ENCODE peak calls at places on chromosome 10, in eight cellular contexts. M is neural crest cell, L is heart left ventricle, X is hepatocyte, B is RWPE1, R is AG10803, G is cardiac muscle cell, T is ovary. H is an unnamed sample.

GRCh38 chr10:129617768-129618167 is 150.7 kb downstream of the MGMT start:
- DNase-seq in M (no peak), L (no peak), X (no peak), B (no peak), R (no peak), G (no peak), T (no peak), H (no peak)

GRCh38 chr10:938954-939678 is 7.6 kb upstream of the LARP4B start:
- DNase-seq in M (no peak), L (no peak), X (no peak), B (no peak), R (no peak), G (no peak), T (no peak), H (no peak)

GRCh38 chr10:131180941-131181855 is 130.3 kb downstream of the TCERG1L start:
- DNase-seq in M (no peak), L (no peak), X (no peak), B (no peak), R (no peak), G (no peak), T (peak; percentile 1), H (peak; percentile 6)

GRCh38 chr10:30583778-30584415 is 45.7 kb downstream of the LYZL2 start:
- DNase-seq in M (no peak), L (peak; percentile 83), X (peak; percentile 63), B (peak; percentile 49), R (peak; percentile 60), G (peak; percentile 89), T (peak; percentile 54), H (no peak)

GRCh38 chr10:44913312-44914079 is 2.4 kb downstream of the TMEM72 start:
- DNase-seq in M (no peak), L (no peak), X (peak; percentile 37), B (no peak), R (no peak), G (peak; percentile 86), T (no peak), H (no peak)

GRCh38 chr10:62993121-62993520 is 140.0 kb upstream of the NRBF2 start:
- DNase-seq in M (no peak), L (no peak), X (no peak), B (no peak), R (peak; percentile 55), G (peak; percentile 29), T (no peak), H (no peak)

GRCh38 chr10:8312079-8312478 is 257.6 kb downstream of the GATA3 start:
- DNase-seq in M (no peak), L (no peak), X (no peak), B (no peak), R (no peak), G (no peak), T (no peak), H (no peak)

GRCh38 chr10:60148266-60148840 is 241.3 kb downstream of the ANK3 start:
- DNase-seq in M (no peak), L (no peak), X (peak; percentile 78), B (peak; percentile 60), R (peak; percentile 75), G (peak; percentile 87), T (no peak), H (no peak)

GRCh38 chr10:51700228-51700835 is 937 bp upstream of the CSTF2T start:
- DNase-seq in M (no peak), L (no peak), X (peak; percentile 55), B (peak; percentile 5), R (no peak), G (peak; percentile 45), T (peak; percentile 29), H (no peak)

GRCh38 chr10:14025283-14025682 is 305.4 kb downstream of the FRMD4A start:
- DNase-seq in M (no peak), L (no peak), X (no peak), B (no peak), R (no peak), G (no peak), T (no peak), H (no peak)

GRCh38 chr10:71868192-71868697 is 17.2 kb upstream of the PSAP start:
- DNase-seq in M (no peak), L (peak; percentile 56), X (peak; percentile 48), B (peak; percentile 73), R (peak; percentile 83), G (peak; percentile 83), T (no peak), H (no peak)

GRCh38 chr10:89861584-89862287 is 160.3 kb downstream of the KIF20B start:
- DNase-seq in M (no peak), L (no peak), X (peak; percentile 49), B (peak; percentile 74), R (peak; percentile 38), G (peak; percentile 67), T (no peak), H (no peak)

GRCh38 chr10:95496246-95496911 is 64.8 kb downstream of the SORBS1 start:
- DNase-seq in M (no peak), L (no peak), X (no peak), B (no peak), R (no peak), G (no peak), T (no peak), H (no peak)

GRCh38 chr10:115278294-115278693 is 185.1 kb downstream of the ATRNL1 start:
- DNase-seq in M (no peak), L (no peak), X (no peak), B (no peak), R (no peak), G (no peak), T (no peak), H (no peak)

GRCh38 chr10:122164815-122165491 is 106.1 kb upstream of the BTBD16 start:
- DNase-seq in M (no peak), L (no peak), X (peak; percentile 66), B (no peak), R (no peak), G (no peak), T (no peak), H (no peak)

GRCh38 chr10:6011558-6011957 is 34.2 kb upstream of the IL15RA start:
- DNase-seq in M (no peak), L (no peak), X (no peak), B (no peak), R (no peak), G (no peak), T (no peak), H (no peak)

GRCh38 chr10:110857265-110858158 is 14.2 kb upstream of the PDCD4 start:
- DNase-seq in M (no peak), L (no peak), X (peak; percentile 87), B (no peak), R (peak; percentile 47), G (peak; percentile 78), T (no peak), H (no peak)

GRCh38 chr10:96287392-96288105 is 16.2 kb upstream of the BLNK start:
- DNase-seq in M (no peak), L (no peak), X (peak; percentile 59), B (peak; percentile 21), R (peak; percentile 17), G (peak; percentile 7), T (no peak), H (no peak)

GRCh38 chr10:59903871-59904270 is 2.5 kb downstream of the CCDC6 start:
- DNase-seq in M (no peak), L (no peak), X (no peak), B (no peak), R (peak; percentile 60), G (peak; percentile 59), T (no peak), H (no peak)

GRCh38 chr10:78333362-78334143 is 299.9 kb downstream of the RPS24 start:
- DNase-seq in M (no peak), L (peak; percentile 1), X (no peak), B (no peak), R (no peak), G (no peak), T (no peak), H (no peak)

GRCh38 chr10:17237915-17238444 is 9.9 kb downstream of the VIM start:
- DNase-seq in M (no peak), L (no peak), X (no peak), B (no peak), R (peak; percentile 74), G (no peak), T (no peak), H (no peak)
- TF ChIP-seq CTCF in M (no peak), L (no peak), X (no peak), B (no peak), R (no peak), G (no peak), T (no peak), H (no peak)

GRCh38 chr10:61742812-61743211 is 80.1 kb downstream of the CABCOCO1 start:
- DNase-seq in M (no peak), L (no peak), X (no peak), B (no peak), R (no peak), G (no peak), T (no peak), H (no peak)

GRCh38 chr10:61749271-61749670 is 86.5 kb downstream of the CABCOCO1 start:
- DNase-seq in M (no peak), L (no peak), X (no peak), B (no peak), R (no peak), G (no peak), T (no peak), H (no peak)

GRCh38 chr10:61747341-61747740 is 84.6 kb downstream of the CABCOCO1 start:
- DNase-seq in M (no peak), L (no peak), X (no peak), B (no peak), R (peak; percentile 1), G (no peak), T (no peak), H (no peak)

GRCh38 chr10:61744469-61744868 is 81.7 kb downstream of the CABCOCO1 start:
- DNase-seq in M (no peak), L (no peak), X (no peak), B (no peak), R (no peak), G (no peak), T (no peak), H (no peak)
- TF ChIP-seq CTCF in M (peak; percentile 42), L (no peak), X (peak; percentile 7), B (no peak), R (peak; percentile 3), G (peak; percentile 18), T (no peak), H (peak; percentile 22)

DNA sequence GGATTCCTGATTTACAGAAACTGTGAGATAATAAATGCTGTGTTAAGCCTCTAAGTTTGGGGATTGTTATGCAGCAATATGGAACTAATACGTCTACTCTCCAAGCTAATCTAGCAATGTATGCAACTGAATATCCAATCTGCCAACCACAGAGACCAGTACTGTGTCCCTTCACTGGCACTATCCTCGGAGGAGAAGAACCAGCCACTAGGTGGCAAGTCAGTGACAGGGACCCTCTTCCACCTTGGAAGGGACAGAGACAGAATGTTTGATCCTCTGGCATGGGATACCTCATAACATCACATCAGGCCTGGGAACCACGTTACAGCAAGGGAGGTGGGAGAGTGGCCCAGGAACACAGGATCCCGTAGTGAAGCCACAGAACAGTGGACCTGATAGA is 96.4 kb downstream of the CREM start:
- DNase-seq in M (no peak), L (no peak), X (no peak), B (no peak), R (no peak), G (no peak), T (no peak), H (no peak)
- TF ChIP-seq CTCF in M (no peak), L (no peak), X (no peak), B (no peak), R (no peak), G (no peak), T (no peak), H (no peak)

DNA sequence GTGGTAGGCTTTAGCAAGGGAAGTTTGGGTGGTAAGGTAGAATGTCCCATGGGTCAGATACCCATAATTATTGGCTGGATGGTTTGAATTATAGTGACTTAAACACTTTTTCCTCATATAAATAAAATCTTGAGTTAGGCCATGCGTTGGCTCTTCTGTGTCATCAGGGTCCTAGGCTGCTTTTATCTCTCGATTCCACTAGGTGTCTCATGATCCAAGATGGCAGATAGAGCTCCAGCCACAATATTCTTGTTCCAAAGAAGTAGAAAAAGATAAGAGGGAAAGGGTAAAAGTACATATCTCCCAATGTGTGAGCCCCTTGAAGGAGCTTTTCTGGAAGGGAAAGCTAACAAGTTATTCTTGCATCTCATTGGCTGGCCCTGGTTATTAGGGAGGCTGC is 144.7 kb downstream of the GRK5 start:
- DNase-seq in M (no peak), L (no peak), X (no peak), B (no peak), R (no peak), G (no peak), T (no peak), H (no peak)
- TF ChIP-seq CTCF in M (no peak), L (no peak), X (no peak), B (no peak), R (no peak), G (no peak), T (no peak), H (no peak)